ENCODE peak calls at places on chromosomes 16 and 17, in six cellular contexts. D, U, F, C, H and E are unnamed samples.

GRCh38 chr17:68981288-68981687 is 26.1 kb upstream of the ABCA8 start:
- DNase-seq in D (peak), U (no peak), F (no peak), C (no peak), H (no peak), E (no peak)

GRCh38 chr17:77205396-77206124 is 64.8 kb downstream of the SEC14L1 start:
- DNase-seq in D (no peak), U (no peak), F (no peak), C (peak), H (no peak), E (no peak)

GRCh38 chr16:75535211-75535843 is 581 bp downstream of the CHST5 start:
- DNase-seq in D (no peak), U (no peak), F (no peak), C (no peak), H (no peak), E (no peak)

GRCh38 chr16:57798953-57799618 is 3.2 kb downstream of the KIFC3 start:
- DNase-seq in D (no peak), U (no peak), F (no peak), C (no peak), H (no peak), E (no peak)

GRCh38 chr16:87533061-87533460 is 40.2 kb upstream of the ZCCHC14 start:
- DNase-seq in D (no peak), U (no peak), F (no peak), C (peak), H (no peak), E (no peak)

GRCh38 chr17:9291912-9292562 is 270.7 kb downstream of the NTN1 start:
- DNase-seq in D (peak), U (no peak), F (no peak), C (peak), H (peak), E (no peak)

GRCh38 chr17:76791053-76791980 is 53.4 kb downstream of the MFSD11 start:
- DNase-seq in D (peak), U (peak), F (no peak), C (peak), H (no peak), E (no peak)

GRCh38 chr17:61196302-61196704 is 203.3 kb upstream of the TBX2 start:
- DNase-seq in D (no peak), U (no peak), F (no peak), C (no peak), H (no peak), E (no peak)

GRCh38 chr17:81942167-81942553 is 4.9 kb downstream of the MYADML2 start:
- DNase-seq in D (peak), U (no peak), F (no peak), C (no peak), H (no peak), E (no peak)

GRCh38 chr16:1524366-1524765 is 9.1 kb upstream of the TMEM204 start:
- DNase-seq in D (no peak), U (no peak), F (no peak), C (no peak), H (no peak), E (no peak)

GRCh38 chr16:47254771-47255170 is 111.0 kb upstream of the NETO2 start:
- DNase-seq in D (no peak), U (no peak), F (no peak), C (no peak), H (no peak), E (no peak)

GRCh38 chr17:63697341-63698286 is 2.3 kb downstream of the LIMD2 start:
- DNase-seq in D (no peak), U (peak), F (no peak), C (peak), H (peak), E (no peak)

GRCh38 chr16:2981177-2981898 is 1.1 kb upstream of the PKMYT1 start:
- DNase-seq in D (no peak), U (no peak), F (no peak), C (no peak), H (peak), E (no peak)

GRCh38 chr17:8004899-8005298 is 2.5 kb downstream of the GUCY2D start:
- DNase-seq in D (peak), U (no peak), F (no peak), C (peak), H (no peak), E (no peak)

GRCh38 chr17:61984826-61985225 is 57.0 kb upstream of the INTS2 start:
- DNase-seq in D (no peak), U (no peak), F (no peak), C (no peak), H (no peak), E (no peak)

GRCh38 chr16:56351481-56351880 is 73.9 kb downstream of the AMFR start:
- DNase-seq in D (no peak), U (no peak), F (no peak), C (peak), H (no peak), E (no peak)

GRCh38 chr17:57624390-57624789 is 120.7 kb downstream of the CCDC182 start:
- DNase-seq in D (no peak), U (no peak), F (no peak), C (peak), H (no peak), E (no peak)

GRCh38 chr17:39979021-39979660 is 1.5 kb upstream of the PSMD3 start:
- DNase-seq in D (peak), U (peak), F (no peak), C (no peak), H (no peak), E (no peak)

GRCh38 chr16:75580-76501 is 2.2 kb upstream of the MPG start:
- DNase-seq in D (peak), U (no peak), F (no peak), C (peak), H (peak), E (no peak)

GRCh38 chr16:72952404-72953301 is 95.3 kb downstream of the ZFHX3 start:
- DNase-seq in D (no peak), U (no peak), F (no peak), C (peak), H (no peak), E (no peak)

GRCh38 chr17:69909389-69909788 is 165.6 kb upstream of the KCNJ16 start:
- DNase-seq in D (no peak), U (peak), F (no peak), C (no peak), H (no peak), E (no peak)

GRCh38 chr17:43599835-43600234 is 53.7 kb upstream of the ETV4 start:
- DNase-seq in D (peak), U (peak), F (no peak), C (peak), H (no peak), E (no peak)

GRCh38 chr16:88781140-88782077 is 3.6 kb downstream of the PIEZO1 start:
- DNase-seq in D (no peak), U (no peak), F (no peak), C (no peak), H (no peak), E (no peak)

GRCh38 chr17:10292057-10292931 is 80.5 kb downstream of the MYH13 start:
- DNase-seq in D (peak), U (peak), F (no peak), C (no peak), H (no peak), E (no peak)

GRCh38 chr16:87395181-87395842 is 3.2 kb downstream of the MAP1LC3B start:
- DNase-seq in D (no peak), U (no peak), F (no peak), C (no peak), H (no peak), E (no peak)

GRCh38 chr17:50148226-50149098 is 2.0 kb downstream of the PPP1R9B start:
- DNase-seq in D (peak), U (peak), F (peak), C (peak), H (peak), E (no peak)